ENCODE peak calls at places on chromosomes 5 and 9, in ten cellular contexts. X is sigmoid colon, F is heart left ventricle, J is IMR-90, H is lung, I is astrocyte, W is PC-9, Q is mucosa of descending colon, S is ascending aorta, Z is adrenal gland. L is an unnamed sample. For H3K36me3, the result is how much of the 10 kb centered on the place peaks cover.

GRCh38 chr9:94867842-94868312 is 141.4 kb downstream of the AOPEP start:
- DNase-seq in Q (peak), I (peak), S (no peak), J (peak), X (no peak), W (peak), H (no peak), F (no peak), Z (no peak), L (no peak)

GRCh38 chr5:45113726-45114125 is 305.0 kb downstream of the MRPS30 start:
- DNase-seq in I (no peak), Q (no peak), Z (no peak), S (no peak), W (no peak), X (no peak), F (no peak), J (no peak), H (no peak), L (no peak)

GRCh38 chr5:52771343-52772039 is 16.2 kb upstream of the ITGA1 start:
- DNase-seq in F (no peak), Z (no peak), I (no peak), J (no peak), X (no peak), W (no peak), H (no peak), Q (no peak), S (no peak), L (no peak)

GRCh38 chr5:141245250-141245717 is at the start of gene PCDHB15:
- DNase-seq in I (peak), F (no peak), X (no peak), Z (no peak), W (no peak), S (no peak), H (no peak), J (no peak), Q (peak), L (no peak)

GRCh38 chr5:181159286-181160143 is 12.1 kb downstream of the OR2V2 start:
- DNase-seq in S (no peak), F (peak), H (peak), W (peak), J (peak), I (peak), Z (peak), Q (peak), X (peak), L (peak)

GRCh38 chr5:61401726-61402125 is 69.7 kb downstream of the ZSWIM6 start:
- DNase-seq in I (peak), S (no peak), H (no peak), Z (no peak), W (no peak), J (peak), Q (no peak), F (no peak), X (no peak), L (no peak)

GRCh38 chr9:101912698-101913097 is 174.3 kb upstream of the GRIN3A start:
- DNase-seq in J (no peak), X (no peak), W (no peak), Q (no peak), F (no peak), Z (no peak), H (no peak), S (no peak), I (no peak), L (no peak)

GRCh38 chr5:74889523-74890105 is 23.4 kb upstream of the FAM169A start:
- DNase-seq in Q (no peak), W (no peak), I (no peak), F (no peak), J (no peak), H (no peak), S (no peak), X (no peak), Z (no peak), L (no peak)

GRCh38 chr9:18676501-18676900 is 202.5 kb downstream of the ADAMTSL1 start:
- DNase-seq in H (no peak), Q (no peak), Z (no peak), J (no peak), W (no peak), S (no peak), I (no peak), X (no peak), F (no peak), L (no peak)

GRCh38 chr5:58231041-58231440 is 228.8 kb downstream of the PLK2 start:
- DNase-seq in I (no peak), Q (no peak), J (peak), W (peak), F (no peak), S (no peak), H (no peak), X (no peak), Z (no peak), L (no peak)

GRCh38 chr5:52710972-52711596 is 76.6 kb upstream of the ITGA1 start:
- DNase-seq in H (no peak), W (no peak), Z (no peak), I (no peak), F (no peak), Q (no peak), J (no peak), S (no peak), X (no peak), L (no peak)

DNA sequence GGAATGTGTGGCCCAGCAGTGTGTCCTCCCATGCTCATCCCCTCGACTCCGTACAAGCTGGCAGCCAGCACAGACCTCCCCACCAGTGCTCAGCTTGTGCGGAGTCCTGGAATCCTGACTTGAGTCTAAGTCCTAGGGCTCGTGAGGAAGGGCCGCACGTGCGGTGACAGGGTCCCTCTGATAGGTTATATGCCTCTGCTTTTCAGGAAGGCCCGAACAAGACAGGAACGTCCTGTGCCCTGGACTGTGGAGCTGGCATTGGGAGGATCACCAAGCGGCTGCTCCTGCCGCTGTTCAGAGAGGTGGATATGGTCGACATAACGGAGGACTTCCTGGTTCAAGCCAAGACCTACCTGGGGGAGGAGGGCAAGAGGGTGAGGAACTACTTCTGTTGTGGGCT is 7.9 kb downstream of the NTMT1 start:
- DNase-seq in I (no peak), F (no peak), S (no peak), H (no peak), W (no peak), Z (no peak), X (no peak), Q (no peak), J (no peak), L (no peak)
- H3K36me3 ChIP-seq in I (under half), F (under half), S (half or more), H (half or more), W (under half), Z (half or more), X (half or more), Q (under half), J (half or more), L (under half)

DNA sequence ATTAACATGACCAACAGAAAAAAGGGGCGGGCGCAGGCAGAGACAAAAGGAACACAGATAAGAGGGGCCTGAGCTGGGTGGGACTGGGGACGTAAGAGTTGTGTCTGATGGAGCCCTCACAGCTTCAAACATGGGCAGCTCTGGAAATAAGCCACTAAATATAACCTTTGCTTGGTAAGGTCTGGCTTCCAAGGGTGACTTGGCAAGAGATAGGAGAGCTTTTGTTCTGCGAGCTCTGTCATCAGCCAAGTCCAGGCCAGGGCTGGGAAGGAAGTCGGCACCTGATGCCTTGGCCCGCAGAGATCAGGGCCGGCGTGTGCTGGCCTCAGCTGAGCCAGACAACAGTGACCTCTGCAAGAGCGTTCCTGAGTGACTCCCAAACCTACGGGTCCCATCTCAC is 11.8 kb downstream of the TRUB2 start:
- DNase-seq in H (no peak), J (no peak), Q (no peak), S (no peak), Z (no peak), W (no peak), X (no peak), F (no peak), I (no peak), L (no peak)
- H3K36me3 ChIP-seq in H (under half), J (under half), Q (under half), S (half or more), Z (under half), W (under half), X (half or more), F (under half), I (under half), L (under half)

GRCh38 chr5:94645053-94645452 is 26.6 kb downstream of the SLF1 start:
- DNase-seq in Q (no peak), H (no peak), J (no peak), X (no peak), Z (no peak), F (no peak), S (no peak), I (no peak), W (no peak), L (no peak)
- H3K36me3 ChIP-seq in Q (under half), H (under half), J (under half), X (under half), Z (under half), F (under half), S (under half), I (under half), W (under half), L (under half)

GRCh38 chr5:1083823-1084605 is 27.8 kb downstream of the SLC12A7 start:
- DNase-seq in S (no peak), F (no peak), I (no peak), J (no peak), X (no peak), Z (no peak), Q (no peak), W (no peak), H (no peak), L (no peak)
- H3K36me3 ChIP-seq in S (under half), F (under half), I (under half), J (under half), X (half or more), Z (half or more), Q (under half), W (under half), H (half or more), L (under half)

L was measured in Karpas-422.